ENCODE peak calls at places on chromosome 11, in seven cellular contexts. F, Z, Q, I, U, S and M are unnamed samples.

GRCh38 chr11:115498354-115498753 is 5.9 kb downstream of the CADM1 start:
- DNase-seq in F (no peak), Z (no peak), S (no peak), Q (no peak), I (no peak), U (no peak), M (no peak)

GRCh38 chr11:117535870-117536411 is 208.3 kb downstream of the CEP164 start:
- DNase-seq in Z (no peak), S (no peak), U (no peak), Q (no peak), I (no peak), F (no peak), M (no peak)

GRCh38 chr11:32386770-32387377 is 48.5 kb downstream of the WT1 start:
- DNase-seq in Z (no peak), S (no peak), F (peak), U (no peak), Q (peak), I (no peak), M (no peak)

GRCh38 chr11:104968365-104968855 is at the start of gene CASP4:
- DNase-seq in I (no peak), U (peak), Z (no peak), Q (peak), S (peak), F (peak), M (peak)

GRCh38 chr11:64614927-64615326 is 23.9 kb downstream of the SLC22A12 start:
- DNase-seq in S (no peak), I (no peak), F (no peak), Q (no peak), U (no peak), Z (no peak), M (no peak)

GRCh38 chr11:33802414-33802950 is 28.2 kb upstream of the FBXO3 start:
- DNase-seq in U (peak), S (peak), Z (peak), I (no peak), F (peak), Q (peak), M (peak)

GRCh38 chr11:73386568-73386967 is 10.4 kb downstream of the RELT start:
- DNase-seq in I (no peak), U (no peak), Q (no peak), F (no peak), S (no peak), Z (no peak), M (no peak)

GRCh38 chr11:47433991-47434786 is 8.0 kb upstream of the PSMC3 start:
- DNase-seq in I (no peak), F (no peak), U (peak), S (no peak), Q (peak), Z (no peak), M (peak)

GRCh38 chr11:64650923-64651523 is 60.0 kb downstream of the SLC22A12 start:
- DNase-seq in S (no peak), U (no peak), F (peak), Z (peak), I (no peak), Q (no peak), M (no peak)

GRCh38 chr11:115893701-115894100 is 389.5 kb upstream of the CADM1 start:
- DNase-seq in U (no peak), I (no peak), F (no peak), Q (no peak), S (no peak), Z (no peak), M (no peak)

GRCh38 chr11:109939176-109939810 is 153.9 kb upstream of the ZC3H12C start:
- DNase-seq in Q (peak), F (peak), I (no peak), U (peak), S (no peak), Z (peak), M (peak)

GRCh38 chr11:113506461-113506860 is 31.3 kb upstream of the DRD2 start:
- DNase-seq in Q (no peak), F (no peak), U (no peak), I (no peak), Z (no peak), S (no peak), M (no peak)

GRCh38 chr11:16086229-16086628 is 270.1 kb downstream of the SOX6 start:
- DNase-seq in I (no peak), Z (peak), F (no peak), Q (no peak), S (no peak), U (no peak), M (no peak)

GRCh38 chr11:82846037-82846383 is 54.2 kb downstream of the PRCP start:
- DNase-seq in Z (peak), I (no peak), Q (no peak), S (no peak), U (no peak), F (no peak), M (no peak)

GRCh38 chr11:65792456-65792855 is 5.6 kb downstream of the OVOL1 start:
- DNase-seq in U (no peak), S (no peak), I (no peak), Q (no peak), F (no peak), Z (no peak), M (no peak)

GRCh38 chr11:69484427-69485259 is 3.2 kb downstream of the LINC01488 start:
- DNase-seq in S (no peak), Q (no peak), F (no peak), U (no peak), I (no peak), Z (no peak), M (no peak)

GRCh38 chr11:130437848-130438247 is 9.4 kb upstream of the ADAMTS8 start:
- DNase-seq in Q (no peak), F (no peak), Z (no peak), S (no peak), I (no peak), U (no peak), M (no peak)

GRCh38 chr11:123261345-123262106 is 66.5 kb upstream of the CLMP start:
- DNase-seq in I (peak), U (peak), F (peak), Z (peak), S (peak), Q (peak), M (peak)

GRCh38 chr11:115462004-115462541 is 42.1 kb downstream of the CADM1 start:
- DNase-seq in I (no peak), F (no peak), Q (no peak), Z (no peak), S (no peak), U (no peak), M (no peak)

GRCh38 chr11:117620131-117620530 is 176.9 kb downstream of the DSCAML1 start:
- DNase-seq in F (no peak), U (no peak), Z (no peak), S (no peak), I (no peak), Q (no peak), M (no peak)

GRCh38 chr11:28383471-28383870 is 275.3 kb downstream of the METTL15 start:
- DNase-seq in I (no peak), F (peak), S (no peak), Z (no peak), Q (no peak), U (no peak), M (no peak)

GRCh38 chr11:41848349-41848748 is 388.9 kb upstream of the LRRC4C start:
- DNase-seq in F (no peak), I (no peak), S (no peak), Q (no peak), U (no peak), Z (no peak), M (no peak)

GRCh38 chr11:12090761-12091261 is 19.6 kb upstream of the MICAL2 start:
- DNase-seq in U (no peak), F (no peak), I (no peak), Z (no peak), Q (peak), S (peak), M (no peak)

GRCh38 chr11:66363805-66364535 is 7.6 kb downstream of the SLC29A2 start:
- DNase-seq in S (no peak), Q (no peak), I (peak), F (no peak), Z (peak), U (no peak), M (no peak)

GRCh38 chr11:69018924-69019323 is 5.9 kb upstream of the MRGPRF start:
- DNase-seq in S (no peak), Z (no peak), U (no peak), I (no peak), F (no peak), Q (no peak), M (no peak)

GRCh38 chr11:95919514-95919913 is 4.4 kb downstream of the MTMR2 start:
- DNase-seq in F (no peak), Z (no peak), S (no peak), I (no peak), U (peak), Q (no peak), M (no peak)

GRCh38 chr11:112134473-112134872 is 29.4 kb downstream of the IL18 start:
- DNase-seq in S (no peak), I (no peak), Q (no peak), F (no peak), Z (no peak), U (no peak), M (no peak)

GRCh38 chr11:87871071-87871470 is 304.2 kb downstream of the RAB38 start:
- DNase-seq in Q (no peak), S (no peak), Z (no peak), U (no peak), I (no peak), F (no peak), M (no peak)

GRCh38 chr11:63945482-63946163 is 6.8 kb downstream of the NAA40 start:
- DNase-seq in F (peak), Q (peak), I (peak), S (peak), Z (peak), U (peak), M (peak)

GRCh38 chr11:126109941-126110731 is 47.5 kb upstream of the CDON start:
- DNase-seq in Z (no peak), Q (peak), S (no peak), U (no peak), F (peak), I (no peak), M (peak)

GRCh38 chr11:73942030-73942429 is 8.8 kb upstream of the DNAJB13 start:
- DNase-seq in F (no peak), Z (no peak), S (no peak), I (no peak), Q (no peak), U (no peak), M (no peak)

GRCh38 chr11:132992838-132993680 is 539.2 kb downstream of the OPCML start:
- DNase-seq in Q (no peak), Z (peak), I (no peak), F (peak), U (no peak), S (no peak), M (no peak)

GRCh38 chr11:18012314-18012905 is 437 bp downstream of the SERGEF start:
- DNase-seq in F (no peak), S (peak), I (no peak), U (peak), Z (no peak), Q (no peak), M (no peak)

GRCh38 chr11:23789938-23790371 is 706.9 kb upstream of the LUZP2 start:
- DNase-seq in Q (peak), U (no peak), F (peak), S (peak), I (no peak), Z (no peak), M (peak)

GRCh38 chr11:33455827-33456226 is 198.6 kb downstream of the HIPK3 start:
- DNase-seq in Z (no peak), U (no peak), Q (no peak), I (no peak), F (no peak), S (no peak), M (no peak)

GRCh38 chr11:7668911-7669310 is 4.4 kb downstream of the CYB5R2 start:
- DNase-seq in Q (no peak), S (no peak), U (no peak), I (no peak), Z (no peak), F (no peak), M (no peak)

GRCh38 chr11:112157274-112157766 is 6.6 kb downstream of the IL18 start:
- DNase-seq in Q (peak), F (peak), I (no peak), S (no peak), U (no peak), Z (no peak), M (peak)